ENCODE peak calls at places on chromosomes 13 and 19, in eight cellular contexts. F is stomach, S is left lung, Z is PC-3, Y is cardiac muscle cell, L is left ventricle myocardium inferior, J is psoas muscle, O is astrocyte. X is an unnamed sample.

GRCh38 chr13:93227280-93227905 is 786 bp downstream of the GPC6 start:
- DNase-seq in O (peak), L (no peak), J (peak), Y (peak), F (no peak), S (peak), Z (peak), X (no peak)

GRCh38 chr13:26300140-26300539 is 46.2 kb downstream of the CDK8 start:
- DNase-seq in J (no peak), S (no peak), L (no peak), Z (peak), Y (no peak), F (no peak), O (peak), X (no peak)

GRCh38 chr13:45339867-45340266 is 1.1 kb downstream of the TPT1 start:
- DNase-seq in J (no peak), Y (no peak), F (no peak), S (no peak), L (no peak), Z (no peak), O (no peak), X (no peak)

GRCh38 chr13:44044544-44045178 is 165.0 kb downstream of the LACC1 start:
- DNase-seq in S (no peak), Z (peak), Y (no peak), J (no peak), L (no peak), F (no peak), O (peak), X (no peak)

GRCh38 chr19:33678796-33679195 is 57.0 kb downstream of the CHST8 start:
- DNase-seq in S (no peak), L (no peak), Y (no peak), Z (no peak), F (no peak), J (no peak), O (no peak), X (no peak)

GRCh38 chr19:31427857-31428256 is 78.6 kb upstream of the TSHZ3 start:
- DNase-seq in J (no peak), Z (no peak), O (peak), F (no peak), L (no peak), Y (no peak), S (no peak), X (no peak)

GRCh38 chr13:109604894-109605293 is 181.5 kb downstream of the IRS2 start:
- DNase-seq in J (no peak), L (no peak), O (no peak), Z (no peak), S (no peak), Y (no peak), F (no peak), X (no peak)

GRCh38 chr13:47696677-47697076 is 304.4 kb downstream of the SUCLA2 start:
- DNase-seq in S (no peak), L (no peak), F (no peak), Z (no peak), J (no peak), O (no peak), Y (no peak), X (no peak)

GRCh38 chr13:111540486-111540885 is 220.0 kb downstream of the TEX29 start:
- DNase-seq in O (no peak), L (no peak), J (no peak), Z (no peak), S (peak), Y (no peak), F (no peak), X (no peak)

GRCh38 chr13:24929196-24929595 is 165.2 kb downstream of the RNF17 start:
- DNase-seq in L (no peak), Z (no peak), Y (no peak), S (no peak), O (no peak), F (no peak), J (no peak), X (no peak)
- H3K27ac ChIP-seq in L (no peak), Z (no peak), Y (no peak), S (no peak), O (no peak), F (no peak), J (no peak), X (no peak)

DNA sequence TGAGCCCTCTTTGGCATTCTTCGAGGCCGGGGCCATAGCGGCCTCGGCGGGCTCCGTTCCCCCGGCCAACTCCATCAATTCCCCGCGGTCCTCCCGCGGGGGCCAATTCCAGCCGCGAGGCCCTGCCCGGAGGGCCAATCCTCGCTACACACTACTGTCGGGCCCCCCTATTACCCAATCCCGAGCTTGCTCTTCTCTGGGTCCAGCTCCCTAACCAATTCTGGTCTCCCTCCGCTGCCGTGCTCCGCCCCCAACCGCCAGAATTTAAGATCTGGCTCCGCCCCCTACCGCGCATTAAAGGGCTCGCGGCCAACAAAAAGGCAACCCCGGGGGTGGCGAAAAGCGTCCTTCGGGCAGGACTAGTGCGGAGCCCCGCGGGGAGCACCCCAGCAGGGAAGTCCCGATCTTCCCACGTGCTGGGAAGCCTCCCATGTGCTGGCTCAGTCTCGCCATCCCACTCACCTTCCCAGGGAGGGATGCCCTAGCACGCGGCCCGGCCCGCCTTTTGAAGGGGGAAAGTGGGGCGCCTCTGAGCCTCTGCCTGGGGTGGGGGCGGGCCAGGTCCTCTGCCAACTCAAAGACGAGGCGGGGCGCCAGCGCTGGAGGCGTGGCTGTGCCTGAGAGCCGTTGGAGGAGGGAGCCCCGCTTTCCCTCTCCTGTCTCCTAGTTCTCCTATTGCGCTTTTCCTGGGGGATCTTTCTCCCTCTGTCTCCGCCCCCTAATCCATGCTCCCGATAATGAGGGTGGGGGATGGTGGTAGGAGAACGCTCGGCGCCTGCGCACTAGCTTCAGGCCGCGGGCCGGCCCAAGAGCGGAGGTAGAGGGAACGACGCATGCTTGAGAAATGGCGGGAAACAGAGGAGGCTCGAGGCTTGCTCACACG is 3.5 kb downstream of the LIPE start:
- DNase-seq in F (peak), J (peak), S (peak), Y (peak), O (peak), Z (peak), L (peak), X (peak)
- H3K4me3 ChIP-seq in F (peak), J (peak), S (peak), Y (peak), O (peak), Z (peak), L (peak), X (peak)

DNA sequence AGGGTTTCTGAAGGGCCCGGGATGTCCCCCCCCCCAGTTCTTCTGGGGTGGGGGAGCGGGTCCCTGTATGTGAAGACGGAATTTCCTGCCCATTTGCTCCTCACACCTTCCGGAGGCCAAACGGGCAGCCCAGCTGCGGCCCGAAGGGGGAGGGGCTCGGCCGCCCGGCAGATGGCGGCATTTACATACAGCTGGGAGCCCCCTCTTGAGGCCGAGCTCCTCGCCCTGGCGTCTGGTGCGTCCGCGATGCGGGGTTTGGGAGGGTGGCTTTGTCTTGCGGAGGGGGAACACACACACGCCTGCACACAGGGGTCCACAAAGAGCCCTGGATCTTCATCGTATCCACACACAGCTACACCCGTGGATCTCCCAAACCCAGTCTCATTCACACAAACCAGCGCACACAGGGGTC is 891 bp upstream of the DLL3 start:
- DNase-seq in S (peak), J (no peak), O (peak), F (no peak), Z (peak), L (no peak), Y (peak), X (no peak)
- TF ChIP-seq CTCF in S (no peak), J (peak), O (peak), F (no peak), Z (peak), L (peak), Y (peak), X (no peak)

GRCh38 chr13:82898625-82899024 is 983.6 kb downstream of the SLITRK1 start:
- DNase-seq in F (no peak), S (no peak), J (no peak), O (no peak), Y (no peak), L (no peak), Z (no peak), X (no peak)

GRCh38 chr13:82905071-82905470 is 977.2 kb downstream of the SLITRK1 start:
- DNase-seq in Z (no peak), F (no peak), S (no peak), Y (no peak), L (no peak), J (no peak), O (no peak), X (no peak)

DNA sequence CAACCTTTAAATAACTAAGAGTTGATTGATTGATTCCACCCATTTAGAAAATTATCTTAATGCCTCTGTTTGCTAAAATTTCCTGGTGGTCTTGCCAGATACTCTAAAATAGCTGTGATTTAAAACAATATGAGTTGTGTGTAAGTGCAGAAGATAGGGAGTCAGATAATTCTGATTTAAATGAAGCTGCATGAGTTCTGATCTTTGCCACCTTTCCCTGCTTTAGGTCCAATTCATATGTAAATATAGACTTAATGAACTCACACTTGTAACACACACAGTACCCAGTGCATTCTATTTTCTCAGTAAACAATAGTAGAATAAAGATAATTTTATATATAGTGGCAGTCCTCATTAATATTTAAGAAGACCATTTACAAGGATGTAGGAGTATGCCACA is 981.8 kb downstream of the SLITRK1 start:
- DNase-seq in Y (no peak), J (no peak), O (no peak), F (no peak), S (no peak), L (no peak), Z (no peak), X (no peak)
- H3K27ac ChIP-seq in Y (no peak), J (no peak), O (no peak), F (no peak), S (no peak), L (no peak), Z (no peak), X (no peak)

DNA sequence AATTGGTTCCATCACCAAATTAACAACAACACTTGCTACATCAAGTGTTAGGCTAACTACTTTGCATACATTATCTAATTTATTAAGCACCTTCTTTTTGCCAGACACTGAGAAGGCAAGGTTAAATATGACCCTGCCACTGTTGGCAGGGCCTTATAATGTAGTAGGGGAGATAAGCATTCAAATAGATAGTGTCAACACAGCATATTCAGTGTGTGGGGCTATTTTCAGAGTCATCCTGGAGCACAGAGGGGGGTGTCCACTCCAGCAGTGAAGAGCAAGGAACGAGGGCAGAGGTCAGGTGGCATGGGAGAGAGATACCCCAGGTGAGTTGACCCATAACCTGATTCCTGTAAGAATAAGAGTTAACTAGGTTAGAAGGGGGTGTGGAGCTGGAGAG is 121.6 kb downstream of the COG6 start:
- DNase-seq in Z (no peak), F (no peak), S (no peak), Y (no peak), J (no peak), L (no peak), O (peak), X (no peak)
- H3K4me3 ChIP-seq in Z (peak), F (no peak), S (no peak), Y (no peak), J (no peak), L (no peak), O (no peak), X (no peak)

GRCh38 chr13:103062079-103062478 is 4.1 kb downstream of the SLC10A2 start:
- DNase-seq in Z (no peak), L (no peak), S (no peak), J (no peak), F (no peak), Y (no peak), O (no peak), X (no peak)

GRCh38 chr13:103066079-103066880 is at the start of gene SLC10A2:
- DNase-seq in L (no peak), F (no peak), O (no peak), J (no peak), Z (no peak), Y (no peak), S (no peak), X (no peak)

GRCh38 chr13:103063376-103063775 is 2.8 kb downstream of the SLC10A2 start:
- DNase-seq in S (no peak), Z (no peak), F (no peak), J (no peak), Y (no peak), O (no peak), L (no peak), X (no peak)

GRCh38 chr13:103066991-103067390 is 774 bp upstream of the SLC10A2 start:
- DNase-seq in J (no peak), L (no peak), O (no peak), F (no peak), Z (no peak), Y (no peak), S (no peak), X (no peak)

GRCh38 chr13:103067751-103068563 is 1.7 kb upstream of the SLC10A2 start:
- DNase-seq in L (no peak), O (no peak), S (no peak), Z (peak), Y (peak), J (no peak), F (no peak), X (no peak)
- TF ChIP-seq CTCF in L (no peak), O (no peak), S (no peak), Z (no peak), Y (no peak), J (no peak), F (no peak), X (no peak)